ENCODE peak calls at places on chromosomes 1 and 21, in five cellular contexts. X, R, C, B and K are unnamed samples.

GRCh38 chr1:77288275-77288674 is 6.5 kb downstream of the AK5 start:
- DNase-seq in R (peak; percentile 83), C (no peak), X (peak; percentile 53), B (peak; percentile 70), K (no peak)

GRCh38 chr21:25296239-25296638 is 311.0 kb downstream of the MRPL39 start:
- DNase-seq in C (no peak), R (no peak), X (no peak), B (no peak), K (no peak)

GRCh38 chr1:99936071-99936470 is 33.7 kb upstream of the SLC35A3 start:
- DNase-seq in C (no peak), B (no peak), X (no peak), R (no peak), K (no peak)

GRCh38 chr1:42379794-42380616 is 587 bp upstream of the RIMKLA start:
- DNase-seq in C (peak; percentile 51), B (peak; percentile 57), X (peak; percentile 48), R (no peak), K (peak; percentile 7)

GRCh38 chr21:45640888-45641479 is 2.5 kb upstream of the PCBP3 start:
- DNase-seq in C (peak; percentile 66), X (peak; percentile 33), R (no peak), B (peak; percentile 87), K (no peak)

GRCh38 chr21:42019706-42020105 is 9.5 kb upstream of the ZBTB21 start:
- DNase-seq in C (no peak), R (no peak), X (no peak), B (no peak), K (no peak)

GRCh38 chr1:12436817-12437599 is 181.0 kb downstream of the DHRS3 start:
- DNase-seq in X (peak; percentile 94), C (no peak), B (peak; percentile 86), R (peak; percentile 70), K (no peak)

GRCh38 chr1:74937176-74937575 is 197.0 kb upstream of the LHX8 start:
- DNase-seq in X (no peak), C (no peak), B (no peak), R (no peak), K (no peak)

GRCh38 chr21:44765231-44766013 is 36.2 kb downstream of the UBE2G2 start:
- DNase-seq in X (peak; percentile 88), C (no peak), B (peak; percentile 33), R (peak; percentile 73), K (peak; percentile 72)

GRCh38 chr1:38719880-38720279 is 139.7 kb downstream of the RRAGC start:
- DNase-seq in X (no peak), C (no peak), R (no peak), B (no peak), K (no peak)

GRCh38 chr21:25980710-25981109 is 189.9 kb downstream of the APP start:
- DNase-seq in X (no peak), R (no peak), B (no peak), C (no peak), K (no peak)

GRCh38 chr1:17691147-17691634 is 63.9 kb upstream of the ACTL8 start:
- DNase-seq in C (no peak), R (no peak), B (no peak), X (no peak), K (no peak)

GRCh38 chr1:47333578-47333921 is at the start of gene CMPK1:
- DNase-seq in B (peak; percentile 95), C (peak; percentile 93), R (peak; percentile 75), X (peak; percentile 81), K (peak; percentile 89)

GRCh38 chr1:215083408-215083961 is 948 bp downstream of the KCNK2 start:
- DNase-seq in X (no peak), R (no peak), B (peak; percentile 79), C (peak; percentile 61), K (no peak)

GRCh38 chr1:11784993-11785769 is 20.6 kb downstream of the MTHFR start:
- DNase-seq in X (peak; percentile 61), C (peak; percentile 90), R (peak; percentile 47), B (peak; percentile 62), K (peak; percentile 65)

GRCh38 chr1:8409107-8409506 is 91.2 kb downstream of the SLC45A1 start:
- DNase-seq in C (peak; percentile 48), B (peak; percentile 79), X (peak; percentile 35), R (no peak), K (no peak)

GRCh38 chr1:82565546-82565945 is 764.8 kb downstream of the ADGRL2 start:
- DNase-seq in X (peak; percentile 7), C (no peak), R (no peak), B (peak; percentile 92), K (no peak)

GRCh38 chr1:109873278-109874175 is 37.1 kb upstream of the CSF1 start:
- DNase-seq in X (no peak), B (peak; percentile 32), C (no peak), R (peak; percentile 57), K (no peak)

GRCh38 chr1:61079898-61080336 is 2.4 kb upstream of the NFIA start:
- DNase-seq in C (peak; percentile 60), X (peak; percentile 85), B (peak; percentile 83), R (peak; percentile 59), K (no peak)

GRCh38 chr1:61081637-61082335 is 575 bp upstream of the NFIA start:
- DNase-seq in C (peak; percentile 74), B (peak; percentile 57), X (peak; percentile 59), R (peak; percentile 55), K (peak; percentile 83)

GRCh38 chr1:61082336-61083013 is at the start of gene NFIA:
- DNase-seq in C (no peak), R (peak; percentile 55), X (peak; percentile 68), B (peak; percentile 75), K (peak; percentile 62)

GRCh38 chr1:61080408-61081134 is 1.8 kb upstream of the NFIA start:
- DNase-seq in R (no peak), B (no peak), C (no peak), X (no peak), K (no peak)

GRCh38 chr1:61081135-61081636 is 1.2 kb upstream of the NFIA start:
- DNase-seq in X (peak; percentile 42), R (peak; percentile 35), B (no peak), C (no peak), K (no peak)
- H3F3A ChIP-seq in X (no peaks in the 10 kb centered on the region), R (peaks cover 33% of the 10 kb centered on the region), B (peaks cover 43% of the 10 kb centered on the region), C (peaks cover 61% of the 10 kb centered on the region), K (peaks cover 36% of the 10 kb centered on the region)

DNA sequence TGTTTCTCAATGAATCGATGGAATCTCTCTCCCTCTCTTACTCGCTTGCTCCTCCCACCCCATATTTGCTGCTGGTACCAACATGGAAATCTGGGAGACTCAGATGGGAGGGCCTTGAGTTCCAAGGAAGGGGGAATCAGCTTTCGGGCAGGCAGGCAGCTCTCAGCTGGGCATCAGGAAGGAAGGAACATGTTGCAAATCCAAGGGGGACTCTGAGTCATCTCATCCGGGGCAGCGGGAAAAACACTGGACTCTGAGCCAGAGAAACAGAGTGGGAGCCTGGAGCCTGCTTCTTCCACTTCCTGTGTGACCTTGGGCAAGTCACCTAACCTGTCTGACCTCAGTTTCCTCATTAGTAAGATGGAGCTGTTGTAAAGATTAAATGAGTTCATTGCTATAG is 147.7 kb downstream of the PTPRU start:
- DNase-seq in X (peak; percentile 27), R (no peak), B (peak; percentile 61), C (no peak), K (no peak)
- H2AFZ ChIP-seq in X (no peak overlapping the region), R (no peak overlapping the region), B (peak overlapping the region; percentile 67), C (peak overlapping the region; percentile 84), K (no peak overlapping the region)

GRCh38 chr1:23593042-23593521 is 33.8 kb upstream of the ID3 start:
- DNase-seq in B (no peak), C (no peak), R (peak; percentile 64), X (peak; percentile 36), K (no peak)
- H3F3A ChIP-seq in B (peaks cover 5% of the 10 kb centered on the region), C (peaks cover 45% of the 10 kb centered on the region), R (peaks cover 34% of the 10 kb centered on the region), X (no peaks in the 10 kb centered on the region), K (peaks cover 3% of the 10 kb centered on the region)

DNA sequence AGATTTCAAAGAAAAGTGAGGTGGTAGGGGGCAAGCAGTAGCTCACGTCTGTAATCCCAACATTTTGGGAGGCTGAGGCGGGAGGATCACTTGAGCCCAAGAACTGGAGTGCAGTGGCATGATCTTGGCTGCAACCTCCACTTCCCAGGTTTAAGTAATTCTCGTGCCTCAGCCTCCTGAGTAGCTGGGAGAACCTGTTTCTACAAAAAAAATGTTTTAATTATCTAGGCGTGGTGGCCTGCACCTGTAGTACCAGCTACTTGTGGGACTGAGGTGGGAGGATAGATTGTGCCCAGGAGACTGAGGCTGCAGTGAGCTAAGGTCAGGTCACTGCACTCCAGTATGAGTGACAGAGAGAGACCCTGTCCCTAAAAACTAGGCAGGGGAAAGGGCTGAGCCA is 2.6 kb upstream of the TSPAN1 start:
- DNase-seq in R (peak; percentile 89), B (no peak), C (no peak), X (peak; percentile 50), K (no peak)
- H2AFZ ChIP-seq in R (no peak overlapping the region), B (no peak overlapping the region), C (no peak overlapping the region), X (no peak overlapping the region), K (no peak overlapping the region)

DNA sequence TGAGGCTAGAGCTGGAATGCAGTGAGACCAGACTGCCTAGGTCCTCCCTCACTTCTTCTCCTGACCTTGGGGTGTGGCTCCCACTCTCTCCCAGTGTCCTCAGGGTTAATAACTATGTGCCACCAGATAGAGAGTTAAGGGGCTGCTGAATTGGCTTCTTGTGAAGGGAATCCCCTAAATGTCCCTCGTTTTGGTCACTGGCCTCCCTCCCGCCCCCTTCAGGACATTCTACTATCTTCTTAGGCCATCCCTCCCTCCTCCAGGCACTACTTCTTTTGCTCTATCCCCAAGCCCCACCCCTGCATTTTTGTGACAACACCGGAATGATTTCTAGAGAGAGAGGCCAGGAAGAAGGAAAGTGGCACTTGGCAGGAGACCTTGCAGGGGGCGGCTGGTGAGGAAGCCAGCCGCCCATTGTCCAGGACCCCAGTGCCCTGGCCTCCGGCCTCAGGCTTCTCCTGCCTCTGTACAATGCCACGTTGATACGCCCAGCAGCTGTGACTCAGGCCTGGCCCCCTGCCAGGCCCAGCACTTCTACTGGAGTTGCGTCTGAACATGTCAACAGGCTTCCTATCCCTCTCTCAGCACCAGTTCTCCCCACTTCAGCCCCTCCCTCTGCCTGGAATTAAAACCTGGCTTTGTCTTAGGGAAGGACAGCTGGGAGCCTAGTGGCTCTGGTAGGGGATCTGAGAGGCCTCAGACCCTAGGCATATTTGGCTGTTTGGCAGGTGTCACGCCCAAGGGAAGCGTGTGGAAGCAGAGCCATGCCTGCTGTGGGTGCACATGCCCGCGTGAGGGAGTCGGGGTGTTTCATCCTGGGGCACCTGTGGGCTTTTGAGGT is 9.1 kb downstream of the LMNA start:
- DNase-seq in C (peak; percentile 78), X (peak; percentile 99), B (peak; percentile 96), R (peak; percentile 94), K (no peak)
- H3F3A ChIP-seq in C (peaks cover 38% of the 10 kb centered on the region), X (peaks cover 17% of the 10 kb centered on the region), B (peaks cover 77% of the 10 kb centered on the region), R (peaks cover 94% of the 10 kb centered on the region), K (peaks cover 8% of the 10 kb centered on the region)